ENCODE peak calls at places on chromosome 9, in eight cellular contexts. O, Z, C, H, K, A, P and G are unnamed samples.

GRCh38 chr9:8857330-8858249 is 1058.0 kb upstream of the DMAC1 start:
- DNase-seq in Z (peak; percentile 68), P (peak; percentile 77), C (no peak), H (no peak), A (no peak), K (no peak), O (no peak), G (peak; percentile 8)

GRCh38 chr9:109699019-109699418 is 81.0 kb upstream of the PALM2AKAP2 start:
- DNase-seq in P (no peak), K (no peak), H (no peak), O (no peak), C (no peak), A (no peak), Z (no peak), G (no peak)

GRCh38 chr9:114221706-114222465 is 66.5 kb downstream of the COL27A1 start:
- DNase-seq in P (no peak), O (no peak), H (no peak), Z (no peak), K (no peak), C (no peak), A (no peak), G (no peak)

GRCh38 chr9:17735859-17736258 is 157.0 kb downstream of the SH3GL2 start:
- DNase-seq in K (no peak), C (no peak), O (no peak), Z (no peak), P (no peak), A (no peak), H (no peak), G (no peak)

GRCh38 chr9:272251-273213 is 57.9 kb downstream of the DOCK8 start:
- DNase-seq in Z (no peak), C (no peak), A (no peak), H (peak; percentile 64), K (peak; percentile 43), P (peak; percentile 36), O (peak; percentile 91), G (peak; percentile 74)

GRCh38 chr9:124347968-124348358 is 67.3 kb downstream of the PSMB7 start:
- DNase-seq in O (no peak), P (no peak), Z (no peak), H (no peak), C (no peak), K (no peak), A (no peak), G (no peak)

GRCh38 chr9:137411670-137412380 is 11.1 kb downstream of the EXD3 start:
- DNase-seq in A (no peak), O (no peak), H (no peak), K (no peak), P (peak; percentile 85), C (no peak), Z (no peak), G (peak; percentile 19)

GRCh38 chr9:114507726-114508125 is 2.5 kb upstream of the WHRN start:
- DNase-seq in P (no peak), O (peak; percentile 46), Z (peak; percentile 6), K (no peak), A (no peak), H (no peak), C (no peak), G (no peak)

GRCh38 chr9:91814681-91815212 is 135.3 kb downstream of the ROR2 start:
- DNase-seq in Z (no peak), A (no peak), P (no peak), C (no peak), O (no peak), K (no peak), H (no peak), G (no peak)

GRCh38 chr9:89999176-89999533 is 394.3 kb downstream of the GADD45G start:
- DNase-seq in P (peak; percentile 51), Z (no peak), A (no peak), H (no peak), K (no peak), C (no peak), O (no peak), G (no peak)

GRCh38 chr9:6761306-6761705 is 3.5 kb downstream of the KDM4C start:
- DNase-seq in O (no peak), A (no peak), K (no peak), H (no peak), P (no peak), Z (no peak), C (no peak), G (no peak)

GRCh38 chr9:99592834-99593584 is 228.7 kb upstream of the NR4A3 start:
- DNase-seq in Z (no peak), O (no peak), H (no peak), C (no peak), P (no peak), K (no peak), A (no peak), G (no peak)

GRCh38 chr9:114884787-114885452 is 45.5 kb downstream of the TNFSF8 start:
- DNase-seq in H (no peak), O (no peak), K (no peak), P (no peak), A (no peak), Z (no peak), C (no peak), G (no peak)

GRCh38 chr9:114004221-114004716 is 73.8 kb downstream of the AMBP start:
- DNase-seq in Z (peak; percentile 37), K (no peak), H (no peak), C (no peak), A (no peak), P (peak; percentile 77), O (no peak), G (peak; percentile 3)

GRCh38 chr9:129326061-129327005 is 148.3 kb upstream of the IER5L start:
- DNase-seq in C (no peak), Z (no peak), O (no peak), K (no peak), A (no peak), H (no peak), P (no peak), G (no peak)

GRCh38 chr9:124877383-124877782 is 15.5 kb downstream of the ARPC5L start:
- DNase-seq in P (no peak), K (no peak), C (no peak), O (no peak), A (no peak), Z (no peak), H (no peak), G (no peak)

GRCh38 chr9:27341545-27342294 is 44.8 kb upstream of the EQTN start:
- DNase-seq in Z (no peak), P (no peak), C (no peak), K (no peak), O (no peak), A (no peak), H (no peak), G (no peak)

GRCh38 chr9:76887951-76888350 is 18.0 kb downstream of the PRUNE2 start:
- DNase-seq in Z (no peak), H (no peak), P (no peak), K (no peak), O (no peak), A (no peak), C (no peak), G (no peak)

GRCh38 chr9:37706290-37706689 is 47.3 kb upstream of the TRMT10B start:
- DNase-seq in H (no peak), C (no peak), Z (no peak), K (no peak), P (no peak), A (no peak), O (no peak), G (no peak)

GRCh38 chr9:1100192-1100591 is 50.0 kb downstream of the DMRT2 start:
- DNase-seq in K (no peak), A (no peak), C (no peak), P (no peak), H (no peak), O (no peak), Z (no peak), G (no peak)

GRCh38 chr9:23677446-23677845 is 148.6 kb downstream of the ELAVL2 start:
- DNase-seq in Z (no peak), O (no peak), K (no peak), C (no peak), P (no peak), H (no peak), A (no peak), G (no peak)

GRCh38 chr9:18208166-18209059 is 265.5 kb upstream of the ADAMTSL1 start:
- DNase-seq in K (no peak), Z (no peak), H (no peak), O (no peak), P (peak; percentile 26), A (no peak), C (no peak), G (no peak)

GRCh38 chr9:3903906-3904305 is 378.1 kb upstream of the RFX3 start:
- DNase-seq in H (no peak), A (no peak), P (no peak), O (no peak), K (no peak), Z (no peak), C (no peak), G (no peak)

GRCh38 chr9:70136632-70137031 is 93.0 kb downstream of the MAMDC2 start:
- DNase-seq in H (no peak), Z (no peak), O (no peak), P (no peak), K (no peak), A (no peak), C (no peak), G (no peak)

GRCh38 chr9:3963266-3964019 is 336.4 kb downstream of the GLIS3 start:
- DNase-seq in K (no peak), H (no peak), Z (no peak), C (no peak), A (no peak), O (no peak), P (peak; percentile 47), G (no peak)

GRCh38 chr9:107755267-107755666 is 265.7 kb upstream of the KLF4 start:
- DNase-seq in P (no peak), H (no peak), A (no peak), O (no peak), C (no peak), Z (no peak), K (no peak), G (no peak)

GRCh38 chr9:112378441-112379176 is 1.3 kb upstream of the HSDL2 start:
- DNase-seq in O (no peak), A (no peak), K (no peak), Z (no peak), P (peak; percentile 44), C (no peak), H (no peak), G (no peak)

GRCh38 chr9:32069169-32069813 is 315.2 kb upstream of the ACO1 start:
- DNase-seq in P (no peak), Z (no peak), O (no peak), H (no peak), A (no peak), C (no peak), K (no peak), G (no peak)

GRCh38 chr9:106862946-106863740 is at the start of gene ZNF462:
- DNase-seq in P (peak; percentile 68), O (no peak), C (no peak), A (no peak), H (no peak), K (no peak), Z (peak; percentile 45), G (no peak)

GRCh38 chr9:20640331-20641187 is 18.3 kb upstream of the MLLT3 start:
- DNase-seq in P (peak; percentile 74), K (peak; percentile 62), O (peak; percentile 72), C (no peak), Z (peak; percentile 11), H (peak; percentile 59), A (peak; percentile 43), G (peak; percentile 30)

GRCh38 chr9:95104966-95105365 is 212.5 kb downstream of the FANCC start:
- DNase-seq in K (no peak), C (no peak), H (no peak), P (no peak), A (no peak), Z (no peak), O (no peak), G (no peak)

GRCh38 chr9:6759114-6759977 is 1.6 kb downstream of the KDM4C start:
- DNase-seq in P (no peak), C (no peak), H (peak; percentile 16), O (peak; percentile 78), A (no peak), K (peak; percentile 7), Z (no peak), G (peak; percentile 20)

GRCh38 chr9:83059417-83059816 is 3.5 kb downstream of the RASEF start:
- DNase-seq in H (no peak), C (no peak), P (no peak), O (no peak), K (no peak), Z (no peak), A (no peak), G (no peak)

GRCh38 chr9:112084334-112084733 is 90.8 kb downstream of the SUSD1 start:
- DNase-seq in A (no peak), P (no peak), Z (no peak), H (no peak), O (no peak), K (no peak), C (no peak), G (no peak)